ENCODE peak calls at places on chromosomes 11 and 22, in ten cellular contexts. One of them, this sample, is unnamed.

GRCh38 chr11:27754035-27755017 is 54.1 kb upstream of the BDNF start:
- DNase-seq in progenitor cell of endocrine pancreas: no peak
- DNase-seq in chondrocyte: no peak
- DNase-seq in NCI-H2081: no peak
- DNase-seq in GM12865: peak; percentile 31
- DNase-seq in fibroblast of the conjunctiva: no peak
- DNase-seq in NCI-H1105 treated with DMSO at 0.1 percent for 48 hours: no peak
- DNase-seq in amygdala: no peak
- DNase-seq in foreskin melanocyte: no peak
- DNase-seq in kidney: no peak
- DNase-seq in this sample: no peak

GRCh38 chr22:47207387-47207786 is 444.9 kb downstream of the TBC1D22A start:
- DNase-seq in NCI-H1105 treated with DMSO at 0.1 percent for 48 hours: no peak
- DNase-seq in kidney: peak; percentile 52
- DNase-seq in chondrocyte: no peak
- DNase-seq in progenitor cell of endocrine pancreas: no peak
- DNase-seq in NCI-H2081: no peak
- DNase-seq in amygdala: no peak
- DNase-seq in GM12865: no peak
- DNase-seq in fibroblast of the conjunctiva: no peak
- DNase-seq in foreskin melanocyte: no peak
- DNase-seq in this sample: no peak

GRCh38 chr22:45762545-45763235 is 91.1 kb downstream of the ATXN10 start:
- DNase-seq in progenitor cell of endocrine pancreas: no peak
- DNase-seq in NCI-H2081: no peak
- DNase-seq in fibroblast of the conjunctiva: no peak
- DNase-seq in chondrocyte: no peak
- DNase-seq in foreskin melanocyte: no peak
- DNase-seq in NCI-H1105 treated with DMSO at 0.1 percent for 48 hours: no peak
- DNase-seq in amygdala: no peak
- DNase-seq in kidney: no peak
- DNase-seq in GM12865: no peak
- DNase-seq in this sample: no peak

GRCh38 chr11:47501095-47501494 is 51.8 kb downstream of the CELF1 start:
- DNase-seq in foreskin melanocyte: no peak
- DNase-seq in GM12865: no peak
- DNase-seq in amygdala: no peak
- DNase-seq in chondrocyte: no peak
- DNase-seq in NCI-H1105 treated with DMSO at 0.1 percent for 48 hours: no peak
- DNase-seq in kidney: no peak
- DNase-seq in fibroblast of the conjunctiva: no peak
- DNase-seq in progenitor cell of endocrine pancreas: no peak
- DNase-seq in NCI-H2081: no peak
- DNase-seq in this sample: no peak

GRCh38 chr11:72493426-72494108 is 59.2 kb upstream of the CLPB start:
- DNase-seq in NCI-H1105 treated with DMSO at 0.1 percent for 48 hours: no peak
- DNase-seq in fibroblast of the conjunctiva: no peak
- DNase-seq in kidney: no peak
- DNase-seq in amygdala: no peak
- DNase-seq in GM12865: no peak
- DNase-seq in foreskin melanocyte: no peak
- DNase-seq in NCI-H2081: no peak
- DNase-seq in progenitor cell of endocrine pancreas: no peak
- DNase-seq in chondrocyte: no peak
- DNase-seq in this sample: no peak

GRCh38 chr11:118998822-118999221 is 884 bp downstream of the CENATAC start:
- DNase-seq in amygdala: no peak
- DNase-seq in progenitor cell of endocrine pancreas: no peak
- DNase-seq in fibroblast of the conjunctiva: peak; percentile 28
- DNase-seq in kidney: no peak
- DNase-seq in foreskin melanocyte: no peak
- DNase-seq in NCI-H2081: no peak
- DNase-seq in GM12865: no peak
- DNase-seq in chondrocyte: no peak
- DNase-seq in NCI-H1105 treated with DMSO at 0.1 percent for 48 hours: no peak
- DNase-seq in this sample: no peak

GRCh38 chr11:111114091-111114490 is 131.4 kb upstream of the POU2AF2 start:
- DNase-seq in kidney: no peak
- DNase-seq in progenitor cell of endocrine pancreas: no peak
- DNase-seq in chondrocyte: no peak
- DNase-seq in amygdala: no peak
- DNase-seq in NCI-H1105 treated with DMSO at 0.1 percent for 48 hours: no peak
- DNase-seq in foreskin melanocyte: no peak
- DNase-seq in fibroblast of the conjunctiva: no peak
- DNase-seq in GM12865: no peak
- DNase-seq in NCI-H2081: no peak
- DNase-seq in this sample: no peak

GRCh38 chr11:123567466-123567865 is 87.0 kb downstream of the SCN3B start:
- DNase-seq in chondrocyte: no peak
- DNase-seq in NCI-H2081: no peak
- DNase-seq in NCI-H1105 treated with DMSO at 0.1 percent for 48 hours: no peak
- DNase-seq in amygdala: no peak
- DNase-seq in progenitor cell of endocrine pancreas: no peak
- DNase-seq in kidney: no peak
- DNase-seq in foreskin melanocyte: no peak
- DNase-seq in fibroblast of the conjunctiva: no peak
- DNase-seq in GM12865: no peak
- DNase-seq in this sample: no peak

GRCh38 chr22:41315586-41315985 is 14.3 kb downstream of the ZC3H7B start:
- DNase-seq in progenitor cell of endocrine pancreas: no peak
- DNase-seq in NCI-H1105 treated with DMSO at 0.1 percent for 48 hours: no peak
- DNase-seq in kidney: no peak
- DNase-seq in GM12865: no peak
- DNase-seq in fibroblast of the conjunctiva: no peak
- DNase-seq in chondrocyte: no peak
- DNase-seq in NCI-H2081: no peak
- DNase-seq in amygdala: no peak
- DNase-seq in foreskin melanocyte: no peak
- DNase-seq in this sample: no peak

GRCh38 chr11:128171496-128171895 is 415.9 kb downstream of the ETS1 start:
- DNase-seq in NCI-H1105 treated with DMSO at 0.1 percent for 48 hours: no peak
- DNase-seq in progenitor cell of endocrine pancreas: no peak
- DNase-seq in foreskin melanocyte: no peak
- DNase-seq in NCI-H2081: peak; percentile 7
- DNase-seq in kidney: no peak
- DNase-seq in fibroblast of the conjunctiva: no peak
- DNase-seq in GM12865: no peak
- DNase-seq in chondrocyte: no peak
- DNase-seq in amygdala: no peak
- DNase-seq in this sample: no peak

GRCh38 chr22:24186892-24187670 is 5.8 kb downstream of the SUSD2 start:
- DNase-seq in NCI-H2081: no peak
- DNase-seq in foreskin melanocyte: no peak
- DNase-seq in fibroblast of the conjunctiva: no peak
- DNase-seq in GM12865: peak; percentile 0
- DNase-seq in chondrocyte: peak; percentile 87
- DNase-seq in amygdala: no peak
- DNase-seq in progenitor cell of endocrine pancreas: no peak
- DNase-seq in kidney: peak; percentile 69
- DNase-seq in NCI-H1105 treated with DMSO at 0.1 percent for 48 hours: no peak
- DNase-seq in this sample: no peak

GRCh38 chr11:34809191-34810106 is 106.7 kb downstream of the APIP start:
- DNase-seq in progenitor cell of endocrine pancreas: no peak
- DNase-seq in NCI-H1105 treated with DMSO at 0.1 percent for 48 hours: no peak
- DNase-seq in kidney: no peak
- DNase-seq in foreskin melanocyte: no peak
- DNase-seq in GM12865: no peak
- DNase-seq in NCI-H2081: no peak
- DNase-seq in amygdala: no peak
- DNase-seq in fibroblast of the conjunctiva: no peak
- DNase-seq in chondrocyte: no peak
- DNase-seq in this sample: no peak

GRCh38 chr11:34458566-34458965 is 19.8 kb downstream of the CAT start:
- DNase-seq in kidney: no peak
- DNase-seq in fibroblast of the conjunctiva: no peak
- DNase-seq in progenitor cell of endocrine pancreas: no peak
- DNase-seq in amygdala: no peak
- DNase-seq in NCI-H1105 treated with DMSO at 0.1 percent for 48 hours: no peak
- DNase-seq in NCI-H2081: no peak
- DNase-seq in chondrocyte: no peak
- DNase-seq in foreskin melanocyte: peak; percentile 13
- DNase-seq in GM12865: no peak
- DNase-seq in this sample: no peak

GRCh38 chr11:114115406-114116054 is 56.0 kb downstream of the ZBTB16 start:
- DNase-seq in amygdala: no peak
- DNase-seq in NCI-H1105 treated with DMSO at 0.1 percent for 48 hours: no peak
- DNase-seq in progenitor cell of endocrine pancreas: no peak
- DNase-seq in fibroblast of the conjunctiva: no peak
- DNase-seq in NCI-H2081: no peak
- DNase-seq in chondrocyte: no peak
- DNase-seq in foreskin melanocyte: no peak
- DNase-seq in GM12865: no peak
- DNase-seq in kidney: peak; percentile 78
- DNase-seq in this sample: no peak

GRCh38 chr11:95089620-95090542 is at the start of gene ENDOD1:
- DNase-seq in amygdala: peak; percentile 75
- DNase-seq in NCI-H1105 treated with DMSO at 0.1 percent for 48 hours: peak; percentile 46
- DNase-seq in foreskin melanocyte: peak; percentile 72
- DNase-seq in GM12865: peak; percentile 90
- DNase-seq in NCI-H2081: peak; percentile 84
- DNase-seq in kidney: peak; percentile 96
- DNase-seq in fibroblast of the conjunctiva: no peak
- DNase-seq in progenitor cell of endocrine pancreas: peak; percentile 58
- DNase-seq in chondrocyte: peak; percentile 95
- DNase-seq in this sample: peak; percentile 86

GRCh38 chr22:32018056-32018455 is 25.0 kb upstream of the SLC5A1 start:
- DNase-seq in amygdala: no peak
- DNase-seq in GM12865: no peak
- DNase-seq in kidney: no peak
- DNase-seq in foreskin melanocyte: no peak
- DNase-seq in NCI-H1105 treated with DMSO at 0.1 percent for 48 hours: no peak
- DNase-seq in NCI-H2081: no peak
- DNase-seq in chondrocyte: no peak
- DNase-seq in fibroblast of the conjunctiva: no peak
- DNase-seq in progenitor cell of endocrine pancreas: no peak
- DNase-seq in this sample: no peak

GRCh38 chr22:25726241-25726640 is 15.7 kb upstream of the MYO18B start:
- DNase-seq in foreskin melanocyte: no peak
- DNase-seq in amygdala: no peak
- DNase-seq in progenitor cell of endocrine pancreas: no peak
- DNase-seq in NCI-H2081: no peak
- DNase-seq in kidney: no peak
- DNase-seq in GM12865: no peak
- DNase-seq in fibroblast of the conjunctiva: no peak
- DNase-seq in NCI-H1105 treated with DMSO at 0.1 percent for 48 hours: no peak
- DNase-seq in chondrocyte: no peak
- DNase-seq in this sample: no peak

GRCh38 chr11:57647368-57647767 is 2.3 kb downstream of the YPEL4 start:
- DNase-seq in progenitor cell of endocrine pancreas: no peak
- DNase-seq in foreskin melanocyte: no peak
- DNase-seq in GM12865: no peak
- DNase-seq in kidney: no peak
- DNase-seq in amygdala: no peak
- DNase-seq in NCI-H1105 treated with DMSO at 0.1 percent for 48 hours: peak; percentile 38
- DNase-seq in NCI-H2081: no peak
- DNase-seq in chondrocyte: no peak
- DNase-seq in fibroblast of the conjunctiva: no peak
- DNase-seq in this sample: no peak

GRCh38 chr11:623999-624704 is 603 bp downstream of the CDHR5 start:
- DNase-seq in chondrocyte: no peak
- DNase-seq in foreskin melanocyte: no peak
- DNase-seq in fibroblast of the conjunctiva: no peak
- DNase-seq in progenitor cell of endocrine pancreas: no peak
- DNase-seq in NCI-H1105 treated with DMSO at 0.1 percent for 48 hours: no peak
- DNase-seq in kidney: peak; percentile 79
- DNase-seq in NCI-H2081: no peak
- DNase-seq in GM12865: no peak
- DNase-seq in amygdala: no peak
- DNase-seq in this sample: no peak

GRCh38 chr11:107928767-107929507 is 689 bp downstream of the RAB39A start:
- DNase-seq in NCI-H1105 treated with DMSO at 0.1 percent for 48 hours: peak; percentile 54
- DNase-seq in foreskin melanocyte: no peak
- DNase-seq in kidney: peak; percentile 71
- DNase-seq in fibroblast of the conjunctiva: no peak
- DNase-seq in GM12865: peak; percentile 49
- DNase-seq in NCI-H2081: peak; percentile 41
- DNase-seq in amygdala: peak; percentile 34
- DNase-seq in progenitor cell of endocrine pancreas: peak; percentile 12
- DNase-seq in chondrocyte: no peak
- DNase-seq in this sample: peak; percentile 23

GRCh38 chr11:73149105-73149504 is 7.0 kb upstream of the FCHSD2 start:
- DNase-seq in chondrocyte: no peak
- DNase-seq in foreskin melanocyte: no peak
- DNase-seq in kidney: no peak
- DNase-seq in NCI-H2081: no peak
- DNase-seq in progenitor cell of endocrine pancreas: no peak
- DNase-seq in amygdala: no peak
- DNase-seq in NCI-H1105 treated with DMSO at 0.1 percent for 48 hours: no peak
- DNase-seq in fibroblast of the conjunctiva: no peak
- DNase-seq in GM12865: no peak
- DNase-seq in this sample: no peak

GRCh38 chr11:77249427-77249826 is 52.1 kb downstream of the GDPD4 start:
- DNase-seq in chondrocyte: no peak
- DNase-seq in amygdala: no peak
- DNase-seq in fibroblast of the conjunctiva: no peak
- DNase-seq in progenitor cell of endocrine pancreas: no peak
- DNase-seq in NCI-H2081: no peak
- DNase-seq in kidney: no peak
- DNase-seq in foreskin melanocyte: no peak
- DNase-seq in NCI-H1105 treated with DMSO at 0.1 percent for 48 hours: no peak
- DNase-seq in GM12865: no peak
- DNase-seq in this sample: no peak

GRCh38 chr11:3129591-3130268 is 35.4 kb downstream of the OSBPL5 start:
- DNase-seq in kidney: peak; percentile 68
- DNase-seq in NCI-H1105 treated with DMSO at 0.1 percent for 48 hours: no peak
- DNase-seq in chondrocyte: peak; percentile 86
- DNase-seq in GM12865: no peak
- DNase-seq in amygdala: no peak
- DNase-seq in foreskin melanocyte: no peak
- DNase-seq in progenitor cell of endocrine pancreas: no peak
- DNase-seq in fibroblast of the conjunctiva: no peak
- DNase-seq in NCI-H2081: no peak
- DNase-seq in this sample: no peak

GRCh38 chr11:124917115-124917637 is 1.9 kb upstream of the HEPN1 start:
- DNase-seq in chondrocyte: no peak
- DNase-seq in amygdala: peak; percentile 57
- DNase-seq in NCI-H1105 treated with DMSO at 0.1 percent for 48 hours: no peak
- DNase-seq in fibroblast of the conjunctiva: peak; percentile 67
- DNase-seq in foreskin melanocyte: no peak
- DNase-seq in GM12865: no peak
- DNase-seq in NCI-H2081: no peak
- DNase-seq in progenitor cell of endocrine pancreas: no peak
- DNase-seq in kidney: no peak
- DNase-seq in this sample: no peak

GRCh38 chr22:18109410-18110193 is 1.0 kb upstream of the TUBA8 start:
- DNase-seq in amygdala: no peak
- DNase-seq in NCI-H2081: no peak
- DNase-seq in progenitor cell of endocrine pancreas: no peak
- DNase-seq in NCI-H1105 treated with DMSO at 0.1 percent for 48 hours: no peak
- DNase-seq in foreskin melanocyte: no peak
- DNase-seq in fibroblast of the conjunctiva: no peak
- DNase-seq in kidney: no peak
- DNase-seq in GM12865: peak; percentile 27
- DNase-seq in chondrocyte: no peak
- DNase-seq in this sample: no peak

GRCh38 chr11:34240150-34240494 is 117.7 kb downstream of the ABTB2 start:
- DNase-seq in NCI-H2081: no peak
- DNase-seq in foreskin melanocyte: no peak
- DNase-seq in fibroblast of the conjunctiva: no peak
- DNase-seq in chondrocyte: no peak
- DNase-seq in amygdala: no peak
- DNase-seq in kidney: no peak
- DNase-seq in NCI-H1105 treated with DMSO at 0.1 percent for 48 hours: no peak
- DNase-seq in GM12865: no peak
- DNase-seq in progenitor cell of endocrine pancreas: no peak
- DNase-seq in this sample: no peak

GRCh38 chr11:65182258-65183170 is 786 bp downstream of the CAPN1 start:
- DNase-seq in foreskin melanocyte: no peak
- DNase-seq in amygdala: no peak
- DNase-seq in progenitor cell of endocrine pancreas: peak; percentile 39
- DNase-seq in chondrocyte: no peak
- DNase-seq in NCI-H2081: peak; percentile 65
- DNase-seq in NCI-H1105 treated with DMSO at 0.1 percent for 48 hours: peak; percentile 40
- DNase-seq in kidney: peak; percentile 87
- DNase-seq in GM12865: peak; percentile 40
- DNase-seq in fibroblast of the conjunctiva: no peak
- DNase-seq in this sample: no peak

GRCh38 chr22:20783844-20784723 is 10.2 kb downstream of the SERPIND1 start:
- DNase-seq in fibroblast of the conjunctiva: peak; percentile 42
- DNase-seq in chondrocyte: peak; percentile 24
- DNase-seq in NCI-H2081: peak; percentile 63
- DNase-seq in amygdala: no peak
- DNase-seq in GM12865: peak; percentile 81
- DNase-seq in foreskin melanocyte: peak; percentile 48
- DNase-seq in NCI-H1105 treated with DMSO at 0.1 percent for 48 hours: peak; percentile 26
- DNase-seq in kidney: no peak
- DNase-seq in progenitor cell of endocrine pancreas: no peak
- DNase-seq in this sample: peak; percentile 34